ENCODE peak calls at places on chromosomes 11 and 22, in ten cellular contexts. One of them, this sample, is unnamed.

GRCh38 chr22:20112623-20113511 is 3.0 kb upstream of the RANBP1 start:
- DNase-seq in left lung: peak; percentile 59
- DNase-seq in uterus: no peak
- DNase-seq in fibroblast of pulmonary artery: no peak
- DNase-seq in BJ: no peak
- DNase-seq in IMR-90: no peak
- DNase-seq in mesendoderm: no peak
- DNase-seq in lower leg skin: no peak
- DNase-seq in mucosa of descending colon: no peak
- DNase-seq in Peyer's patch: no peak
- DNase-seq in this sample: no peak

GRCh38 chr11:1341928-1342524 is 32.6 kb upstream of the TOLLIP start:
- DNase-seq in left lung: no peak
- DNase-seq in lower leg skin: peak; percentile 25
- DNase-seq in mucosa of descending colon: no peak
- DNase-seq in BJ: no peak
- DNase-seq in IMR-90: peak; percentile 64
- DNase-seq in Peyer's patch: no peak
- DNase-seq in uterus: no peak
- DNase-seq in fibroblast of pulmonary artery: peak; percentile 72
- DNase-seq in mesendoderm: no peak
- DNase-seq in this sample: no peak

GRCh38 chr11:9017773-9018172 is 14.0 kb upstream of the NRIP3 start:
- DNase-seq in Peyer's patch: no peak
- DNase-seq in BJ: no peak
- DNase-seq in mesendoderm: no peak
- DNase-seq in mucosa of descending colon: peak; percentile 46
- DNase-seq in IMR-90: peak; percentile 46
- DNase-seq in left lung: peak; percentile 80
- DNase-seq in uterus: peak; percentile 56
- DNase-seq in lower leg skin: no peak
- DNase-seq in fibroblast of pulmonary artery: peak; percentile 7
- DNase-seq in this sample: no peak

GRCh38 chr22:20552450-20552894 is 45.1 kb downstream of the MED15 start:
- DNase-seq in IMR-90: peak; percentile 42
- DNase-seq in uterus: peak; percentile 82
- DNase-seq in mesendoderm: no peak
- DNase-seq in fibroblast of pulmonary artery: peak; percentile 22
- DNase-seq in left lung: no peak
- DNase-seq in mucosa of descending colon: peak; percentile 47
- DNase-seq in BJ: no peak
- DNase-seq in Peyer's patch: no peak
- DNase-seq in lower leg skin: peak; percentile 94
- DNase-seq in this sample: no peak

GRCh38 chr11:15770798-15771414 is 585.4 kb downstream of the SOX6 start:
- DNase-seq in fibroblast of pulmonary artery: peak; percentile 62
- DNase-seq in mesendoderm: peak; percentile 77
- DNase-seq in left lung: no peak
- DNase-seq in BJ: no peak
- DNase-seq in mucosa of descending colon: peak; percentile 80
- DNase-seq in IMR-90: peak; percentile 52
- DNase-seq in lower leg skin: no peak
- DNase-seq in Peyer's patch: no peak
- DNase-seq in uterus: no peak
- DNase-seq in this sample: no peak

GRCh38 chr11:134482128-134482527 is 70.1 kb upstream of the B3GAT1 start:
- DNase-seq in lower leg skin: peak; percentile 59
- DNase-seq in left lung: no peak
- DNase-seq in mucosa of descending colon: no peak
- DNase-seq in BJ: no peak
- DNase-seq in mesendoderm: no peak
- DNase-seq in fibroblast of pulmonary artery: no peak
- DNase-seq in Peyer's patch: no peak
- DNase-seq in IMR-90: no peak
- DNase-seq in uterus: no peak
- DNase-seq in this sample: no peak

GRCh38 chr11:102306817-102307814 is 10.2 kb upstream of the BIRC3 start:
- DNase-seq in left lung: no peak
- DNase-seq in uterus: no peak
- DNase-seq in mucosa of descending colon: peak; percentile 48
- DNase-seq in BJ: no peak
- DNase-seq in Peyer's patch: no peak
- DNase-seq in IMR-90: no peak
- DNase-seq in fibroblast of pulmonary artery: no peak
- DNase-seq in lower leg skin: no peak
- DNase-seq in mesendoderm: peak; percentile 28
- DNase-seq in this sample: no peak

GRCh38 chr22:17368727-17369552 is at the start of gene CECR2:
- DNase-seq in uterus: peak; percentile 35
- DNase-seq in fibroblast of pulmonary artery: peak; percentile 44
- DNase-seq in IMR-90: no peak
- DNase-seq in left lung: peak; percentile 82
- DNase-seq in mesendoderm: peak; percentile 95
- DNase-seq in BJ: no peak
- DNase-seq in mucosa of descending colon: peak; percentile 9
- DNase-seq in lower leg skin: no peak
- DNase-seq in Peyer's patch: peak; percentile 49
- DNase-seq in this sample: peak; percentile 23

GRCh38 chr22:50019316-50019715 is 6.8 kb upstream of the IL17REL start:
- DNase-seq in mesendoderm: no peak
- DNase-seq in left lung: no peak
- DNase-seq in lower leg skin: no peak
- DNase-seq in mucosa of descending colon: no peak
- DNase-seq in uterus: no peak
- DNase-seq in fibroblast of pulmonary artery: no peak
- DNase-seq in IMR-90: no peak
- DNase-seq in Peyer's patch: no peak
- DNase-seq in BJ: no peak
- DNase-seq in this sample: no peak

GRCh38 chr22:35348703-35349102 is 32.2 kb upstream of the HMOX1 start:
- DNase-seq in mucosa of descending colon: no peak
- DNase-seq in uterus: no peak
- DNase-seq in mesendoderm: no peak
- DNase-seq in BJ: no peak
- DNase-seq in fibroblast of pulmonary artery: no peak
- DNase-seq in Peyer's patch: no peak
- DNase-seq in left lung: peak; percentile 59
- DNase-seq in lower leg skin: no peak
- DNase-seq in IMR-90: no peak
- DNase-seq in this sample: no peak

GRCh38 chr11:123601737-123602136 is 52.7 kb downstream of the SCN3B start:
- DNase-seq in fibroblast of pulmonary artery: no peak
- DNase-seq in mucosa of descending colon: no peak
- DNase-seq in mesendoderm: no peak
- DNase-seq in left lung: no peak
- DNase-seq in BJ: no peak
- DNase-seq in uterus: no peak
- DNase-seq in IMR-90: no peak
- DNase-seq in lower leg skin: no peak
- DNase-seq in Peyer's patch: no peak
- DNase-seq in this sample: no peak

GRCh38 chr22:50628543-50629134 is 687 bp upstream of the ARSA start:
- DNase-seq in Peyer's patch: no peak
- DNase-seq in IMR-90: no peak
- DNase-seq in mesendoderm: no peak
- DNase-seq in left lung: no peak
- DNase-seq in uterus: no peak
- DNase-seq in BJ: no peak
- DNase-seq in fibroblast of pulmonary artery: no peak
- DNase-seq in lower leg skin: no peak
- DNase-seq in mucosa of descending colon: no peak
- DNase-seq in this sample: no peak

GRCh38 chr22:50256936-50257440 is 4.5 kb downstream of the MAPK12 start:
- DNase-seq in BJ: no peak
- DNase-seq in left lung: no peak
- DNase-seq in lower leg skin: no peak
- DNase-seq in mucosa of descending colon: no peak
- DNase-seq in mesendoderm: no peak
- DNase-seq in fibroblast of pulmonary artery: no peak
- DNase-seq in uterus: no peak
- DNase-seq in IMR-90: no peak
- DNase-seq in Peyer's patch: no peak
- DNase-seq in this sample: no peak

GRCh38 chr22:38081941-38082828 is 1.8 kb downstream of the SLC16A8 start:
- DNase-seq in uterus: no peak
- DNase-seq in BJ: no peak
- DNase-seq in mesendoderm: no peak
- DNase-seq in lower leg skin: no peak
- DNase-seq in fibroblast of pulmonary artery: no peak
- DNase-seq in left lung: peak; percentile 61
- DNase-seq in IMR-90: no peak
- DNase-seq in Peyer's patch: no peak
- DNase-seq in mucosa of descending colon: no peak
- DNase-seq in this sample: no peak
- H3K4me3 ChIP-seq in uterus: no peak overlapping the region
- H3K4me3 ChIP-seq in BJ: no peak overlapping the region
- H3K4me3 ChIP-seq in mesendoderm: no peak overlapping the region
- H3K4me3 ChIP-seq in lower leg skin: no peak overlapping the region
- H3K4me3 ChIP-seq in fibroblast of pulmonary artery: no peak overlapping the region
- H3K4me3 ChIP-seq in left lung: no peak overlapping the region
- H3K4me3 ChIP-seq in IMR-90: no peak overlapping the region
- H3K4me3 ChIP-seq in Peyer's patch: peak overlapping the region; percentile 42
- H3K4me3 ChIP-seq in mucosa of descending colon: no peak overlapping the region
- H3K4me3 ChIP-seq in this sample: no peak overlapping the region

GRCh38 chr22:28505416-28506156 is 174.1 kb downstream of the TTC28 start:
- DNase-seq in fibroblast of pulmonary artery: no peak
- DNase-seq in lower leg skin: no peak
- DNase-seq in uterus: no peak
- DNase-seq in mesendoderm: no peak
- DNase-seq in IMR-90: no peak
- DNase-seq in BJ: no peak
- DNase-seq in left lung: peak; percentile 35
- DNase-seq in mucosa of descending colon: no peak
- DNase-seq in Peyer's patch: no peak
- DNase-seq in this sample: peak; percentile 10
- H3K4me3 ChIP-seq in fibroblast of pulmonary artery: no peak overlapping the region
- H3K4me3 ChIP-seq in lower leg skin: no peak overlapping the region
- H3K4me3 ChIP-seq in uterus: no peak overlapping the region
- H3K4me3 ChIP-seq in mesendoderm: no peak overlapping the region
- H3K4me3 ChIP-seq in IMR-90: no peak overlapping the region
- H3K4me3 ChIP-seq in BJ: no peak overlapping the region
- H3K4me3 ChIP-seq in left lung: no peak overlapping the region
- H3K4me3 ChIP-seq in mucosa of descending colon: no peak overlapping the region
- H3K4me3 ChIP-seq in Peyer's patch: no peak overlapping the region
- H3K4me3 ChIP-seq in this sample: no peak overlapping the region

DNA sequence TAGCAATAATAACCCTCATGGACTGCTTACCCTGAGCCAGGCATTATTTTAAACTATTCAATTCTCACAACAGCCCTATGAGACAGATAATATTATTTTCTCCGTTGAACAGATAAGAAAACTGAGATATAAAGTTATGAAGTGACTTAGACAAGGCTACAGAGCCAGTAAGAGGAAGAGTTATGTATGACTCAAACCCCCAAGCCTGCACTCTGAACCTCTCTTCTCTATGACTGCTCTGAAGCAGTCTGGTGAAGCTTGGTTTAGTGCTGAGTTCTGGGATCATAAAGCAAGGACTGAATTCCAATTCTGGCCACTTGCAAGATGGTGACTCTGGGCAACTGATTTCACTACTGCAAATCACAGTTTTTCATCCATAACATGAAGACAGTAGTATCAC is 34.5 kb downstream of the TNKS1BP1 start:
- DNase-seq in fibroblast of pulmonary artery: peak; percentile 52
- DNase-seq in uterus: no peak
- DNase-seq in lower leg skin: no peak
- DNase-seq in BJ: no peak
- DNase-seq in mesendoderm: no peak
- DNase-seq in IMR-90: peak; percentile 85
- DNase-seq in mucosa of descending colon: no peak
- DNase-seq in Peyer's patch: no peak
- DNase-seq in left lung: no peak
- DNase-seq in this sample: no peak
- H3K4me3 ChIP-seq in fibroblast of pulmonary artery: no peak overlapping the region
- H3K4me3 ChIP-seq in uterus: no peak overlapping the region
- H3K4me3 ChIP-seq in lower leg skin: no peak overlapping the region
- H3K4me3 ChIP-seq in BJ: no peak overlapping the region
- H3K4me3 ChIP-seq in mesendoderm: no peak overlapping the region
- H3K4me3 ChIP-seq in IMR-90: no peak overlapping the region
- H3K4me3 ChIP-seq in mucosa of descending colon: no peak overlapping the region
- H3K4me3 ChIP-seq in Peyer's patch: no peak overlapping the region
- H3K4me3 ChIP-seq in left lung: no peak overlapping the region
- H3K4me3 ChIP-seq in this sample: no peak overlapping the region

GRCh38 chr11:14322510-14322909 is 36.5 kb downstream of the RRAS2 start:
- DNase-seq in BJ: no peak
- DNase-seq in mucosa of descending colon: no peak
- DNase-seq in fibroblast of pulmonary artery: no peak
- DNase-seq in IMR-90: no peak
- DNase-seq in lower leg skin: no peak
- DNase-seq in mesendoderm: no peak
- DNase-seq in left lung: no peak
- DNase-seq in Peyer's patch: no peak
- DNase-seq in uterus: no peak
- DNase-seq in this sample: no peak
- H3K4me3 ChIP-seq in BJ: no peak overlapping the region
- H3K4me3 ChIP-seq in mucosa of descending colon: no peak overlapping the region
- H3K4me3 ChIP-seq in fibroblast of pulmonary artery: no peak overlapping the region
- H3K4me3 ChIP-seq in IMR-90: no peak overlapping the region
- H3K4me3 ChIP-seq in lower leg skin: no peak overlapping the region
- H3K4me3 ChIP-seq in mesendoderm: no peak overlapping the region
- H3K4me3 ChIP-seq in left lung: no peak overlapping the region
- H3K4me3 ChIP-seq in Peyer's patch: no peak overlapping the region
- H3K4me3 ChIP-seq in uterus: no peak overlapping the region
- H3K4me3 ChIP-seq in this sample: no peak overlapping the region